ENCODE peak calls at places on chromosomes 7 and 10, in nine cellular contexts. O is HAP-1, R is right lobe of liver, Y is transverse colon, V is neuronal stem cell, B is cardiac muscle cell, I is aorta, U is upper lobe of right lung, Q is tibial nerve. Z is an unnamed sample. For H3K36me3 and H3K9me3, the result is how much of the 10 kb centered on the place peaks cover.

GRCh38 chr7:11486271-11486670 is 345.7 kb downstream of the THSD7A start:
- DNase-seq in V (no peak), R (no peak), Q (no peak), B (no peak), U (no peak), Y (no peak), O (no peak), I (no peak), Z (no peak)

GRCh38 chr7:139112741-139113250 is 3.3 kb upstream of the ZC3HAV1 start:
- DNase-seq in U (no peak), Q (no peak), I (no peak), Y (no peak), O (no peak), V (no peak), R (no peak), B (no peak), Z (no peak)

GRCh38 chr10:72637398-72637857 is 11.5 kb upstream of the MICU1 start:
- DNase-seq in I (peak), R (peak), V (no peak), B (peak), O (no peak), Y (peak), Q (peak), U (no peak), Z (peak)

GRCh38 chr10:13099144-13099665 is 758 bp upstream of the OPTN start:
- DNase-seq in Y (peak), V (peak), R (peak), B (no peak), U (no peak), I (no peak), Q (no peak), O (peak), Z (peak)

GRCh38 chr7:90701771-90702170 is 105.7 kb downstream of the CDK14 start:
- DNase-seq in V (no peak), Y (no peak), I (no peak), R (no peak), U (no peak), Q (no peak), O (no peak), B (peak), Z (no peak)

GRCh38 chr10:117543245-117543998 is 876 bp downstream of the EMX2 start:
- DNase-seq in B (no peak), R (no peak), O (no peak), V (peak), I (peak), Q (no peak), Y (no peak), U (no peak), Z (peak)

GRCh38 chr7:6143997-6144396 is 112.8 kb downstream of the ANKRD61 start:
- DNase-seq in I (no peak), U (no peak), V (no peak), R (no peak), Y (no peak), B (no peak), O (no peak), Q (no peak), Z (no peak)

GRCh38 chr7:108299251-108300014 is 156.8 kb downstream of the NRCAM start:
- DNase-seq in R (no peak), O (no peak), V (no peak), Q (no peak), Y (no peak), U (no peak), B (no peak), I (no peak), Z (no peak)

GRCh38 chr7:1256621-1257020 is 23.9 kb downstream of the UNCX start:
- DNase-seq in R (peak), U (no peak), B (no peak), O (no peak), I (peak), Q (no peak), V (no peak), Y (no peak), Z (no peak)

GRCh38 chr7:104106106-104106505 is 101.7 kb downstream of the ORC5 start:
- DNase-seq in U (no peak), B (no peak), V (no peak), O (no peak), R (no peak), Y (no peak), I (no peak), Q (no peak), Z (no peak)

DNA sequence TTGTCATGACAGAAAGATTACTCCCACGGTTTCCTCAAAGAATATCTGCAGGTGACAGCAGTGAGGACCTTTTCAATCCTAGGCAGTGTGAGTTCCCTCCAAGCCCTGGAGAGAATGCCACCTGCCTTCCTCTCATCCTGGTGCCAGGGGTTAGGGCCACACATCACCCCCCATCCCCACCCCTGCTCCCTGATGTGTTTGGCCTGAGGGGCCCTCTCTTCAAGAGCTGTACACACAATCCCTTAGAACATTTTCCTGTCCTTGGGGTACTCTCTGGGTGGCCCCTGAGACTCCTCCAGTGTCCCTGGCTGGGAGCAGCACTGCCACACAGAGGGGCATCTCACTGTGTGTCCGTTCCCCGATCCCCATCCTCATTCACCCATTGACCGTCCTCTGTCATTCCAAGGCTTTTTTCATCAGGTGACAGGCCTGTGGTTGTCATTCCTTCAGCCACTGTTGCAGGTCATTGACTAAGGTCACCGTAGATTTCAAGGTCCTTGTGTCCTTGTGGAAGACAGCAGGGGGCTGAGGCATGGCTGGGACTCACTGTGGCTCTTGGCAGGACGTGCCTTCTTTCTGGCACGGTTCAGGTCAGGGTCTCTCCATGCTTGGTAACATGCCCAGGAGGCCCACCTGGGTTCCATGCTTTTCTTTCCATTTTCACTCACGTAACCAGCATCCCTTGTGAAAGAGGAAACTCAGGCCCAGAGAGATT is 26.9 kb upstream of the BTBD16 start:
- DNase-seq in U (no peak), Y (no peak), O (no peak), I (no peak), R (no peak), Q (no peak), B (no peak), V (no peak), Z (no peak)
- H3K36me3 ChIP-seq in U (half or more), Y (under half), O (under half), I (under half), R (under half), Q (under half), B (under half), V (under half), Z (under half)

GRCh38 chr7:157579425-157579824 is 242.6 kb downstream of the DNAJB6 start:
- DNase-seq in I (no peak), R (no peak), Y (peak), O (no peak), U (peak), V (no peak), B (no peak), Q (no peak), Z (no peak)

GRCh38 chr7:157577061-157577460 is 240.3 kb downstream of the DNAJB6 start:
- DNase-seq in R (no peak), B (no peak), O (no peak), Y (no peak), V (no peak), U (peak), Q (no peak), I (no peak), Z (no peak)

GRCh38 chr7:157576415-157576814 is 239.6 kb downstream of the DNAJB6 start:
- DNase-seq in R (no peak), I (no peak), V (no peak), Y (peak), B (no peak), U (peak), Q (no peak), O (no peak), Z (no peak)

GRCh38 chr7:157575777-157576176 is 239.0 kb downstream of the DNAJB6 start:
- DNase-seq in R (no peak), I (no peak), B (no peak), V (no peak), U (no peak), O (no peak), Y (no peak), Q (no peak), Z (no peak)

GRCh38 chr7:157577796-157578339 is 241.1 kb downstream of the DNAJB6 start:
- DNase-seq in U (peak), O (no peak), I (no peak), Y (no peak), B (no peak), Q (no peak), V (no peak), R (no peak), Z (no peak)
- H3K9me3 ChIP-seq in U (under half), O (under half), I (under half), Y (under half), B (under half), Q (under half), V (under half), R (under half), Z (under half)

GRCh38 chr10:87068281-87068680 is 26.4 kb downstream of the GLUD1 start:
- DNase-seq in U (no peak), V (no peak), O (no peak), Y (no peak), Q (no peak), B (peak), I (no peak), R (no peak), Z (no peak)

GRCh38 chr10:87066865-87067264 is 27.8 kb downstream of the GLUD1 start:
- DNase-seq in V (no peak), U (no peak), B (no peak), Y (no peak), O (no peak), I (no peak), R (no peak), Q (no peak), Z (no peak)

GRCh38 chr10:87072449-87072848 is 22.2 kb downstream of the GLUD1 start:
- DNase-seq in B (no peak), I (no peak), Q (no peak), V (no peak), O (no peak), R (no peak), Y (no peak), U (no peak), Z (no peak)
- H3K36me3 ChIP-seq in B (under half), I (under half), Q (under half), V (under half), O (half or more), R (half or more), Y (under half), U (half or more), Z (half or more)

DNA sequence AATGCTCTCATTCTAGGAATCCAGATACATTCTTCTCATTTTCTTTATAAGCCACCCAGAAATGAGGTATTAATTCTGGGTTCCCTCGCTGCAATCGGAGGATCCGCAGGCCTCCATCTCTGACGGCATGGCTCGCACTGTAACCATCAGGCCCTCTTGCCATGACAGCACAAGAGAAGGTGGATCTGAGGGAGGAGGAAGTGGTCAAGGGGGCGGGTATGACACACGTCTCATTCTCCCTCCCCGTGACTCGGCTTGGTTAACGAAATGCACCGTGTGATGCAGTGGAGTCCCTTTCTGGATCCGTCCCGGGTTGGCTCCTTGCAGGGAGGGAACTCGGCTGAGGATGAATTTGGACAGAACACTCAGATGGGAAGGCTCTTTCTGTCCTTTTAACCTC is 280.2 kb downstream of the TCERG1L start:
- DNase-seq in V (no peak), U (no peak), O (no peak), I (no peak), Y (no peak), B (no peak), Q (no peak), R (no peak), Z (no peak)
- H3K9me3 ChIP-seq in V (under half), U (under half), O (under half), I (under half), Y (under half), B (under half), Q (under half), R (under half), Z (under half)

Z was measured in MG63.